ENCODE peak calls at places on chromosomes 11 and 22, in six cellular contexts. U is fibroblast of the aortic adventitia, S is astrocyte of the spinal cord, E is thoracic aorta, R is HCT116, N is RWPE2. J is an unnamed sample.

GRCh38 chr22:42026705-42027104 is 28.1 kb downstream of the WBP2NL start:
- DNase-seq in E (no peak), R (no peak), S (no peak), N (no peak), U (no peak), J (no peak)

GRCh38 chr11:86969258-86969657 is 14.1 kb upstream of the FZD4 start:
- DNase-seq in U (no peak), R (no peak), N (no peak), E (no peak), S (no peak), J (peak; percentile 19)

GRCh38 chr11:68932933-68933577 is 29.4 kb downstream of the IGHMBP2 start:
- DNase-seq in U (no peak), R (no peak), N (peak; percentile 50), E (no peak), S (no peak), J (no peak)

GRCh38 chr11:19326499-19326898 is 85.8 kb upstream of the E2F8 start:
- DNase-seq in R (no peak), N (no peak), U (peak; percentile 61), E (no peak), S (peak; percentile 14), J (peak; percentile 61)

GRCh38 chr11:132126973-132127900 is 756.8 kb downstream of the NTM start:
- DNase-seq in E (no peak), R (no peak), N (no peak), U (peak; percentile 98), S (peak; percentile 93), J (peak; percentile 94)

GRCh38 chr11:134503104-134503503 is 91.1 kb upstream of the B3GAT1 start:
- DNase-seq in N (no peak), E (no peak), S (no peak), R (no peak), U (no peak), J (no peak)

GRCh38 chr11:134743809-134744195 is 331.8 kb upstream of the B3GAT1 start:
- DNase-seq in R (no peak), U (no peak), S (no peak), E (no peak), N (no peak), J (no peak)

GRCh38 chr22:43185860-43186261 is 1.1 kb downstream of the TTLL12 start:
- DNase-seq in S (no peak), E (no peak), R (peak; percentile 29), U (peak; percentile 29), N (no peak), J (no peak)

GRCh38 chr11:113992459-113993105 is 17.7 kb downstream of the HTR3A start:
- DNase-seq in R (no peak), E (no peak), U (no peak), S (no peak), N (no peak), J (no peak)

GRCh38 chr22:46770726-46771125 is 8.3 kb downstream of the TBC1D22A start:
- DNase-seq in E (no peak), S (no peak), N (no peak), U (no peak), R (no peak), J (no peak)

GRCh38 chr11:131223198-131223975 is 147.0 kb upstream of the NTM start:
- DNase-seq in S (no peak), R (no peak), E (no peak), N (no peak), U (no peak), J (no peak)

GRCh38 chr22:22928666-22929380 is 41.2 kb downstream of the IGLL5 start:
- DNase-seq in N (no peak), U (peak; percentile 56), E (no peak), R (no peak), S (no peak), J (peak; percentile 16)

GRCh38 chr22:22926359-22927195 is 39.0 kb downstream of the IGLL5 start:
- DNase-seq in U (no peak), S (no peak), N (no peak), R (no peak), E (no peak), J (no peak)

GRCh38 chr22:22927196-22927887 is 39.7 kb downstream of the IGLL5 start:
- DNase-seq in N (no peak), U (no peak), R (no peak), S (no peak), E (no peak), J (no peak)

GRCh38 chr22:22929381-22930221 is 42.0 kb downstream of the IGLL5 start:
- DNase-seq in E (no peak), S (no peak), R (no peak), U (no peak), N (no peak), J (no peak)

GRCh38 chr22:22927888-22928665 is 40.5 kb downstream of the IGLL5 start:
- DNase-seq in S (no peak), N (no peak), E (no peak), R (no peak), U (peak; percentile 11), J (no peak)
- H3K4me3 ChIP-seq in S (no peak overlapping the region), N (no peak overlapping the region), E (no peak overlapping the region), R (no peak overlapping the region), U (no peak overlapping the region), J (no peak overlapping the region)

DNA sequence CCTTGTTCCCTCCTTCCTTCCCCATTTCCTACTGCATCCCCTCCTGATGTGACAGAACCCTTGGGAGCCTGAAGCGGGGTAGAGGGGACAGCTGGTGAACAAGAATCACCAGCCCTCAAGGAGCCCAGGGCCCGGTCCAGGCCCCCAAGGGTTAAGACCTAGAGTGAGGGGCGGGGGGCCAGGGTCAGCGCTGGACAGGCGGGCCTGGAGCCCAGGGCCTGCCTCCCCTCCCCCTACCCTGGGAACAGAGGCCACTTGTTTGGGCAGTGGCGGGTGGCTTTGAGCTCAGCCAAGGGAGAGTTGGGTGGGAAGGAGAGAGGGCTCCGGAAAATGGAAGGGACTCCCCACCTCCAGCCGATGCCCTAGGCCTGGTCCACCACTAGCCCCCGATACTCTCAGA is 2.1 kb downstream of the ARAP1 start:
- DNase-seq in R (no peak), S (no peak), E (no peak), N (no peak), U (no peak), J (no peak)
- TF ChIP-seq CTCF in R (no peak), S (no peak), E (no peak), N (no peak), U (no peak), J (no peak)

GRCh38 chr11:46594383-46594718 is 528 bp upstream of the AMBRA1 start:
- DNase-seq in U (no peak), E (no peak), N (no peak), R (no peak), S (no peak), J (peak; percentile 29)
- H3K4me3 ChIP-seq in U (peak overlapping the region; percentile 93), E (peak overlapping the region; percentile 97), N (peak overlapping the region; percentile 82), R (peak overlapping the region; percentile 93), S (peak overlapping the region; percentile 78), J (peak overlapping the region; percentile 71)

DNA sequence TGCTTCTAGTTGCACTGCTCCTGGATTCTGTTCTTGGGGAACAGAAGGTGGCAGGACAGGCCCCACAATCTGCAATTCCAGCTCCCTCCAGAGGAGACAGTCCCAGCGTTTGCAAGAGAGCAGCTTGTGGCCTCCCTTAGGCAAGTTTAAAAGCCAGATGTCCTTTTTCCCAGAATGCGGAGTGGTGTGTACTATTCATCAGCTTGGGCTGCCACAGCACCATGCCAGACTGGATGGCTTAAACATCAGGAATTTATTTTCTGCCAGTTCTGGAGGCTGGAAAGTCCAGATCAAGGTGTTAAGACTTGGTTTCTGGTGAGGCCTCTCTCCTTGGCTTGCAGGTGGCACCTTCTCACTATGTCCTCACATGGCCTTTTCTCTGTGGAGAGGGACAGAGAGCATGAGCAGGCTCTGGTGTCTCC is 11.7 kb downstream of the MIAT start:
- DNase-seq in N (no peak), S (peak; percentile 30), U (no peak), R (peak; percentile 62), E (no peak), J (peak; percentile 57)
- TF ChIP-seq CTCF in N (peak; percentile 36), S (peak; percentile 50), U (peak; percentile 48), R (peak; percentile 57), E (no peak), J (peak; percentile 52)

DNA sequence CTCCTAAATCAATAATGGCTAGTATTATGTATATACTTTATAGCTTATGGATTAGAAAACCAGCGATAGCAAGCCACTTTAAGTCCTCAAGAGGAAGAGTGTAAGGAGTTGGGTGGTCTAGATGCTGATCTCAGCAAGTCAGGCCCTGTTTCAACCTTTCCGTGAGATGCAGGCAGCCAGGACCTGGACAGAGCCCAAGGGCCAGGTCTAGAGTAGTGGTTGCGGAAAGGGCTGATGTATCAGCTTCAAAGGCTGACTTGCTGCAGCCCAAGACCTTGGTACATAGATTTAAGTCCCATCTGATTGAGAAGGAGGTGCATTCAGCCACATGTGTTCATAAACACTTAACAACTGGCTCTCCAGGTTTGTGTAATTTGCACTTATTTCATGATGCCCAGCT is 33.4 kb downstream of the FLI1 start:
- DNase-seq in N (no peak), R (no peak), E (no peak), U (no peak), S (no peak), J (no peak)
- H3K4me3 ChIP-seq in N (no peak overlapping the region), R (no peak overlapping the region), E (no peak overlapping the region), U (no peak overlapping the region), S (no peak overlapping the region), J (no peak overlapping the region)

GRCh38 chr22:26503758-26504157 is 8.5 kb downstream of the TFIP11 start:
- DNase-seq in R (no peak), S (no peak), U (no peak), E (no peak), N (no peak), J (no peak)
- TF ChIP-seq CTCF in R (no peak), S (no peak), U (no peak), E (no peak), N (no peak), J (no peak)

J was measured in cardiac fibroblast.